ENCODE peak calls at places on chromosomes 3 and 15, in four cellular contexts. One of them, this sample, is unnamed.

GRCh38 chr3:11757441-11757875 is 89.2 kb downstream of the TAMM41 start:
- DNase-seq in A549: peak; percentile 23
- DNase-seq in SK-N-SH: no peak
- DNase-seq in HepG2: no peak
- DNase-seq in this sample: peak; percentile 80

GRCh38 chr15:46676233-46677206 is 1040.8 kb upstream of the SEMA6D start:
- DNase-seq in A549: no peak
- DNase-seq in SK-N-SH: no peak
- DNase-seq in HepG2: no peak
- DNase-seq in this sample: no peak

GRCh38 chr3:140552898-140553297 is 125.0 kb upstream of the TRIM42 start:
- DNase-seq in A549: no peak
- DNase-seq in SK-N-SH: no peak
- DNase-seq in HepG2: peak; percentile 12
- DNase-seq in this sample: no peak

GRCh38 chr15:79007066-79007465 is 62.2 kb upstream of the CTSH start:
- DNase-seq in A549: peak; percentile 77
- DNase-seq in SK-N-SH: peak; percentile 45
- DNase-seq in HepG2: peak; percentile 75
- DNase-seq in this sample: peak; percentile 50

GRCh38 chr15:38075466-38075865 is 141.0 kb downstream of the TMCO5A start:
- DNase-seq in A549: no peak
- DNase-seq in SK-N-SH: no peak
- DNase-seq in HepG2: no peak
- DNase-seq in this sample: no peak

GRCh38 chr3:117104792-117105191 is 395.2 kb downstream of the TUSC7 start:
- DNase-seq in A549: no peak
- DNase-seq in SK-N-SH: no peak
- DNase-seq in HepG2: no peak
- DNase-seq in this sample: peak; percentile 55

GRCh38 chr3:112459750-112460149 is 39.5 kb downstream of the BTLA start:
- DNase-seq in A549: no peak
- DNase-seq in SK-N-SH: no peak
- DNase-seq in HepG2: no peak
- DNase-seq in this sample: no peak

GRCh38 chr3:48507256-48508061 is 3.5 kb upstream of the SHISA5 start:
- DNase-seq in A549: peak; percentile 76
- DNase-seq in SK-N-SH: peak; percentile 86
- DNase-seq in HepG2: peak; percentile 74
- DNase-seq in this sample: peak; percentile 67

GRCh38 chr15:44647036-44647435 is 16.4 kb downstream of the SPG11 start:
- DNase-seq in A549: no peak
- DNase-seq in SK-N-SH: no peak
- DNase-seq in HepG2: no peak
- DNase-seq in this sample: no peak

GRCh38 chr3:40615916-40616315 is 91.2 kb downstream of the ZNF621 start:
- DNase-seq in A549: no peak
- DNase-seq in SK-N-SH: no peak
- DNase-seq in HepG2: no peak
- DNase-seq in this sample: no peak

GRCh38 chr3:70539908-70540307 is 227.5 kb upstream of the MDFIC2 start:
- DNase-seq in A549: peak; percentile 17
- DNase-seq in SK-N-SH: no peak
- DNase-seq in HepG2: peak; percentile 5
- DNase-seq in this sample: no peak

GRCh38 chr3:134658555-134658954 is 7.7 kb upstream of the KY start:
- DNase-seq in A549: no peak
- DNase-seq in SK-N-SH: no peak
- DNase-seq in HepG2: no peak
- DNase-seq in this sample: no peak

GRCh38 chr3:170344971-170345370 is 12.5 kb upstream of the SKIL start:
- DNase-seq in A549: no peak
- DNase-seq in SK-N-SH: no peak
- DNase-seq in HepG2: no peak
- DNase-seq in this sample: peak; percentile 54

GRCh38 chr15:84748274-84749110 is at the start of gene ZNF592:
- DNase-seq in A549: peak; percentile 81
- DNase-seq in SK-N-SH: peak; percentile 92
- DNase-seq in HepG2: peak; percentile 36
- DNase-seq in this sample: peak; percentile 70

GRCh38 chr15:70222632-70223031 is 124.9 kb upstream of the TLE3 start:
- DNase-seq in A549: no peak
- DNase-seq in SK-N-SH: no peak
- DNase-seq in HepG2: no peak
- DNase-seq in this sample: no peak

GRCh38 chr3:18745472-18745871 is 320.3 kb upstream of the SATB1 start:
- DNase-seq in A549: no peak
- DNase-seq in SK-N-SH: no peak
- DNase-seq in HepG2: no peak
- DNase-seq in this sample: no peak

GRCh38 chr3:66557166-66557565 is 56.3 kb upstream of the LRIG1 start:
- DNase-seq in A549: no peak
- DNase-seq in SK-N-SH: no peak
- DNase-seq in HepG2: no peak
- DNase-seq in this sample: no peak

GRCh38 chr15:65982941-65983340 is 113.7 kb downstream of the RAB11A start:
- DNase-seq in A549: no peak
- DNase-seq in SK-N-SH: no peak
- DNase-seq in HepG2: no peak
- DNase-seq in this sample: no peak

GRCh38 chr3:13348671-13349396 is 71.3 kb downstream of the NUP210 start:
- DNase-seq in A549: no peak
- DNase-seq in SK-N-SH: no peak
- DNase-seq in HepG2: no peak
- DNase-seq in this sample: peak; percentile 7

GRCh38 chr15:88646951-88647350 is 8.1 kb downstream of the ISG20 start:
- DNase-seq in A549: no peak
- DNase-seq in SK-N-SH: no peak
- DNase-seq in HepG2: no peak
- DNase-seq in this sample: no peak

GRCh38 chr3:100662113-100662823 is 47.0 kb upstream of the TFG start:
- DNase-seq in A549: peak; percentile 22
- DNase-seq in SK-N-SH: no peak
- DNase-seq in HepG2: no peak
- DNase-seq in this sample: peak; percentile 3

GRCh38 chr3:5251196-5251583 is 63.7 kb downstream of the EDEM1 start:
- DNase-seq in A549: no peak
- DNase-seq in SK-N-SH: no peak
- DNase-seq in HepG2: no peak
- DNase-seq in this sample: no peak

GRCh38 chr3:119588112-119588511 is 8.8 kb downstream of the ADPRH start:
- DNase-seq in A549: no peak
- DNase-seq in SK-N-SH: no peak
- DNase-seq in HepG2: no peak
- DNase-seq in this sample: no peak

DNA sequence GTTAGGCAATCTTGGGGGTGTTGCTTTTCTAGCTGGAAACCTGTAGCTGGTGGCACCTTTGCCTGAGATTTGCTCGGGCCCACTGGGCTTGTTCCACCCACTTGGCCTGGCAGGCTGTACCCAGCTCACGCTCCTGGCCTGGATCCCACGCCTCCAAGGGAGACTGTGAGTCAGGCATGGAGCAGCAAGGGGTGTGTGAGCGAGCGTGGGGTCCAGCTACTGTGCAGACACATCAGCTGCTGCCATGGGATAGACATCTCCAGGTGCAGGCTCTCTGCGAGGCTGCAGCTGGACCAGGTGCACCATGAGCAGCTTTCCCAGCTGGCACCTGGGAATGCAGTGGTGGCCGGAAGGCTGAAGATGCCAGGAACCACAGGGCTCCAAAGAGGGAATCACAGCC is 36.0 kb downstream of the NR1D2 start:
- DNase-seq in A549: no peak
- DNase-seq in SK-N-SH: no peak
- DNase-seq in HepG2: no peak
- DNase-seq in this sample: no peak
- TF ChIP-seq SMC3 in A549: no peak
- TF ChIP-seq SMC3 in SK-N-SH: no peak
- TF ChIP-seq SMC3 in HepG2: no peak
- TF ChIP-seq SMC3 in this sample: no peak

GRCh38 chr15:25738171-25738792 is 124.8 kb downstream of the ATP10A start:
- DNase-seq in A549: no peak
- DNase-seq in SK-N-SH: no peak
- DNase-seq in HepG2: no peak
- DNase-seq in this sample: peak; percentile 46
- TF ChIP-seq SMC3 in A549: no peak
- TF ChIP-seq SMC3 in SK-N-SH: no peak
- TF ChIP-seq SMC3 in HepG2: no peak
- TF ChIP-seq SMC3 in this sample: no peak

GRCh38 chr3:14532691-14533456 is 7.3 kb downstream of the GRIP2 start:
- DNase-seq in A549: no peak
- DNase-seq in SK-N-SH: peak; percentile 50
- DNase-seq in HepG2: peak; percentile 9
- DNase-seq in this sample: no peak
- TF ChIP-seq SMC3 in A549: no peak
- TF ChIP-seq SMC3 in SK-N-SH: no peak
- TF ChIP-seq SMC3 in HepG2: no peak
- TF ChIP-seq SMC3 in this sample: no peak

DNA sequence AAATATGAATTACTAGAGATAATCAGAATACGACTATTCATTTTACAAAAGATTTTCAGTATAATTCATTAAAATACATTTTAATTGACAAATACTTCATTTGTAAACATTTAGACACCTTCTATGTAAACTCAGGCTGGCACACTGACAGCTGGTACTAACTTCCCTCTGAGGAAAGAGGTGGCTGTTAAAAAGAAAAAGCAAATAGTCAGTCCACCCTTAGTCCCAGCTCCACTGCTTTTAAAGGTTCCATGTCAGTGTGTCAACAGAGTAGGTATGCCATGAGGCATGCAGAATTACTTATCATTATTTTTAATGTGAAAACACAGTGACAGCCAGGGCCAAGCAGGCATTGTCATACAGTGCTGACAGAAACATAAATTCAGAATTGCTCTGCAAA is 16.1 kb downstream of the TM6SF1 start:
- DNase-seq in A549: no peak
- DNase-seq in SK-N-SH: no peak
- DNase-seq in HepG2: no peak
- DNase-seq in this sample: no peak
- TF ChIP-seq SMC3 in A549: no peak
- TF ChIP-seq SMC3 in SK-N-SH: no peak
- TF ChIP-seq SMC3 in HepG2: no peak
- TF ChIP-seq SMC3 in this sample: no peak

DNA sequence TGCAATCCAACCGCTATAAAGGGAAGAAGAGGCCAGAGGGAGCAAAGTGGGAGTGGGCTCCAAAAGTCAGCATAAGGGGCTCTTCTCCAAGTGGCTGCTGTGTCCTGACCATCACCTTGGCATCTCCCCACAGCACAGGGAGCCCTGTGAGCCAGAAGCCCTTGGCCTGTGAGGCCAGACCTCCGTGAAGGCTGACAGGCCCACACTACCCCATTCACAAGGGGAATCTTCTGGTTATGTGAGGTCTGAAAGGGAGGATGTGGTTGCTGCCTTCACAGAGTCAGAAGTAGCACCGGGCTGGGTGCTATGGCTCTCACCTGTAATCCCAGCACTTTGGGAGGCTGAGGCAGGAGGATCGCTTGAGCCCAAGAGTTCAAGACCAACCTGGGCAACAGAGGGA is 2.6 kb upstream of the ULK3 start:
- DNase-seq in A549: no peak
- DNase-seq in SK-N-SH: no peak
- DNase-seq in HepG2: no peak
- DNase-seq in this sample: no peak
- TF ChIP-seq SMC3 in A549: no peak
- TF ChIP-seq SMC3 in SK-N-SH: no peak
- TF ChIP-seq SMC3 in HepG2: no peak
- TF ChIP-seq SMC3 in this sample: no peak

GRCh38 chr3:102447272-102447671 is 12.5 kb downstream of the ZPLD1 start:
- DNase-seq in A549: no peak
- DNase-seq in SK-N-SH: no peak
- DNase-seq in HepG2: no peak
- DNase-seq in this sample: peak; percentile 47

GRCh38 chr3:102441832-102442231 is 7.0 kb downstream of the ZPLD1 start:
- DNase-seq in A549: no peak
- DNase-seq in SK-N-SH: no peak
- DNase-seq in HepG2: no peak
- DNase-seq in this sample: peak; percentile 48

GRCh38 chr3:102443021-102443420 is 8.2 kb downstream of the ZPLD1 start:
- DNase-seq in A549: no peak
- DNase-seq in SK-N-SH: no peak
- DNase-seq in HepG2: no peak
- DNase-seq in this sample: peak; percentile 19

GRCh38 chr3:102449341-102449740 is 14.5 kb downstream of the ZPLD1 start:
- DNase-seq in A549: no peak
- DNase-seq in SK-N-SH: no peak
- DNase-seq in HepG2: no peak
- DNase-seq in this sample: peak; percentile 12

GRCh38 chr3:102444101-102444500 is 9.3 kb downstream of the ZPLD1 start:
- DNase-seq in A549: no peak
- DNase-seq in SK-N-SH: peak; percentile 20
- DNase-seq in HepG2: no peak
- DNase-seq in this sample: peak; percentile 56
- TF ChIP-seq SMC3 in A549: no peak
- TF ChIP-seq SMC3 in SK-N-SH: no peak
- TF ChIP-seq SMC3 in HepG2: no peak
- TF ChIP-seq SMC3 in this sample: no peak

DNA sequence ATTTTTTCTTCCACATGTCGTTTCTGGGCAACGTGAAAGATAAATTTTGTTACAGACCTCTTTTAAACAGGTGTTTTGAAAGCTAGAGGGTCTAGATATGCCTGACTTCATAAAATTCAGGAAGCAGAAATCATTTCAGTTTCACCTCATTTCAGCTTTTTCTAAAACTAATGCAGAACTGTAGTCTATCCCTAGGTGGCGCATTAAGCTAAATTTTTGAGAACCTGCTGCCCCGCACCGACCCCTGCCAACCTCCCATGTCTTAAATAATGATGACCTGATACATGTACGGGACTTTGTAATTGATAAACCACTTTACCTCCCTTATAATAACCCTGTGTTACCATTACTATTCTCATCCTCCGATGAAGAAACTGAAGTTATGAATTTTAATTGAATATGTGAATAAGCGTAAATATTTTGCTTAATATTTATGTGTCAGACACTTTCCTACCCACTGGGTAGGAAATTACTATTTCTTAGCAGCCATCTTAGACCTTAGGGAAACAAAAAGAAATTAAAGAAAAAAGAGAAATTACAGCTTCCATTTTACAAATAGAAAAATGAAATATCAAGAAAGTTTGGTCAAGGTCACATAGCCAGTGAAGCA is 78.7 kb upstream of the GCNT3 start:
- DNase-seq in A549: peak; percentile 76
- DNase-seq in SK-N-SH: peak; percentile 50
- DNase-seq in HepG2: peak; percentile 41
- DNase-seq in this sample: peak; percentile 21
- TF ChIP-seq SMC3 in A549: peak; percentile 99
- TF ChIP-seq SMC3 in SK-N-SH: peak; percentile 53
- TF ChIP-seq SMC3 in HepG2: peak; percentile 86
- TF ChIP-seq SMC3 in this sample: peak; percentile 53

GRCh38 chr3:14680115-14680514 is 5.2 kb downstream of the C3orf20 start:
- DNase-seq in A549: no peak
- DNase-seq in SK-N-SH: no peak
- DNase-seq in HepG2: no peak
- DNase-seq in this sample: no peak
- TF ChIP-seq SMC3 in A549: no peak
- TF ChIP-seq SMC3 in SK-N-SH: no peak
- TF ChIP-seq SMC3 in HepG2: no peak
- TF ChIP-seq SMC3 in this sample: no peak